ENCODE peak calls at places on chromosomes 12 and 14, in eight cellular contexts. D is iris pigment epithelial cell; L is T follicular helper cell; Y is activated T-cell treated with anti-CD3 and anti-CD28 coated beads, Interleukin-2, amount 50 U/mL, for 1 hour; Z is NCI-H1105; H is T-helper 1 cell; Q is type B pancreatic cell; U is NCI-H1092. R is an unnamed sample.
A peak's percentile ranks its signal among the peaks of the same experiment; 100 is the strongest.

GRCh38 chr14:83300454-83301064 is 1766.9 kb upstream of the SEL1L start:
- DNase-seq in L (no peak), Q (no peak), H (no peak), Y (no peak), D (peak; percentile 55), Z (peak; percentile 56), U (peak; percentile 23), R (peak; percentile 55)

GRCh38 chr12:28750946-28751714 is 397.9 kb upstream of the FAR2 start:
- DNase-seq in Z (no peak), L (no peak), D (peak; percentile 16), U (no peak), Y (no peak), Q (no peak), H (no peak), R (no peak)

GRCh38 chr12:65389436-65389835 is 111.0 kb downstream of the MSRB3 start:
- DNase-seq in U (no peak), H (no peak), L (no peak), D (no peak), Z (peak; percentile 12), Y (no peak), Q (no peak), R (no peak)

GRCh38 chr12:115570271-115570777 is 707.2 kb downstream of the MED13L start:
- DNase-seq in Q (no peak), L (no peak), H (no peak), Y (no peak), D (peak; percentile 54), U (no peak), Z (peak; percentile 58), R (no peak)

GRCh38 chr12:123614531-123614930 is 12.6 kb downstream of the DDX55 start:
- DNase-seq in Y (no peak), Z (no peak), D (peak; percentile 6), H (no peak), U (no peak), L (no peak), Q (no peak), R (peak; percentile 84)

GRCh38 chr12:76201316-76201715 is 116.8 kb upstream of the NAP1L1 start:
- DNase-seq in U (no peak), Y (no peak), D (no peak), Q (no peak), Z (no peak), L (no peak), H (no peak), R (no peak)

GRCh38 chr14:105271224-105271890 is 23.0 kb downstream of the BTBD6 start:
- DNase-seq in D (no peak), Y (no peak), Q (no peak), Z (no peak), U (no peak), H (no peak), L (no peak), R (no peak)

GRCh38 chr12:115872919-115873357 is 404.6 kb downstream of the MED13L start:
- DNase-seq in H (no peak), D (no peak), Y (no peak), L (no peak), Z (peak; percentile 14), Q (no peak), U (no peak), R (no peak)

GRCh38 chr14:53209370-53209769 is 56.2 kb upstream of the DDHD1 start:
- DNase-seq in Q (no peak), H (no peak), Z (no peak), L (no peak), U (no peak), D (peak; percentile 51), Y (no peak), R (no peak)

GRCh38 chr12:57010627-57011224 is 4.4 kb upstream of the ZBTB39 start:
- DNase-seq in Q (no peak), H (no peak), Z (no peak), D (no peak), Y (no peak), U (no peak), L (no peak), R (no peak)

GRCh38 chr14:91363776-91364523 is 53.7 kb downstream of the CCDC88C start:
- DNase-seq in Q (no peak), Y (no peak), U (no peak), L (no peak), H (no peak), D (no peak), Z (no peak), R (no peak)

GRCh38 chr12:111759991-111760390 is 6.7 kb upstream of the ALDH2 start:
- DNase-seq in Y (no peak), U (no peak), Z (no peak), H (no peak), Q (no peak), D (no peak), L (no peak), R (peak; percentile 90)

GRCh38 chr14:62006116-62006737 is 244.0 kb downstream of the SNAPC1 start:
- DNase-seq in H (no peak), D (no peak), Z (no peak), U (no peak), Q (no peak), L (no peak), Y (no peak), R (no peak)

GRCh38 chr12:55548756-55549155 is 646 bp upstream of the OR6C4 start:
- DNase-seq in D (no peak), H (no peak), L (no peak), Q (no peak), U (no peak), Z (no peak), Y (no peak), R (no peak)

GRCh38 chr12:79408665-79409064 is 282.1 kb downstream of the PAWR start:
- DNase-seq in H (no peak), Z (peak; percentile 18), U (no peak), Q (no peak), L (no peak), D (no peak), Y (no peak), R (no peak)

GRCh38 chr12:52396656-52397055 is 9.5 kb downstream of the KRT82 start:
- DNase-seq in H (no peak), U (no peak), Z (no peak), D (no peak), L (no peak), Q (no peak), Y (no peak), R (no peak)

GRCh38 chr12:52480073-52480472 is 6.5 kb upstream of the KRT6C start:
- DNase-seq in U (no peak), Q (no peak), H (no peak), L (no peak), D (no peak), Y (no peak), Z (no peak), R (no peak)

GRCh38 chr12:92786045-92786444 is 83.3 kb downstream of the PLEKHG7 start:
- DNase-seq in Y (no peak), U (no peak), L (no peak), D (peak; percentile 46), Z (no peak), Q (no peak), H (no peak), R (peak; percentile 74)

GRCh38 chr14:77025744-77026165 is 2.8 kb downstream of the IRF2BPL start:
- DNase-seq in H (no peak), L (no peak), Z (no peak), U (no peak), D (no peak), Q (no peak), Y (no peak), R (peak; percentile 29)

GRCh38 chr14:89422181-89422951 is 5.3 kb upstream of the FOXN3 start:
- DNase-seq in Y (no peak), L (no peak), D (no peak), H (no peak), U (no peak), Z (no peak), Q (no peak), R (no peak)

GRCh38 chr14:37397941-37398215 is 197.2 kb downstream of the FOXA1 start:
- DNase-seq in Q (no peak), U (no peak), L (no peak), Y (no peak), H (no peak), Z (no peak), D (no peak), R (no peak)

GRCh38 chr12:5511644-5512584 is 80.0 kb downstream of the NTF3 start:
- DNase-seq in Y (no peak), Z (no peak), U (no peak), Q (peak; percentile 68), H (no peak), L (no peak), D (peak; percentile 5), R (no peak)

GRCh38 chr12:49288412-49288853 is 6.5 kb upstream of the PRPH start:
- DNase-seq in L (peak; percentile 56), H (peak; percentile 47), D (peak; percentile 44), Z (no peak), Q (no peak), U (peak; percentile 12), Y (peak; percentile 73), R (peak; percentile 78)

GRCh38 chr12:107429006-107429698 is 256.4 kb upstream of the PWP1 start:
- DNase-seq in Z (peak; percentile 20), U (no peak), D (no peak), H (no peak), L (no peak), Q (no peak), Y (no peak), R (no peak)

GRCh38 chr14:91009501-91010152 is 50.8 kb downstream of the RPS6KA5 start:
- DNase-seq in L (no peak), H (no peak), D (no peak), Z (no peak), U (no peak), Q (no peak), Y (no peak), R (no peak)

GRCh38 chr12:59067068-59067467 is 146.8 kb upstream of the LRIG3 start:
- DNase-seq in L (no peak), D (peak; percentile 85), U (no peak), H (no peak), Z (no peak), Q (no peak), Y (no peak), R (peak; percentile 53)

GRCh38 chr12:76080017-76080728 is 4.3 kb downstream of the NAP1L1 start:
- DNase-seq in H (no peak), Z (no peak), L (no peak), Q (no peak), D (peak; percentile 42), Y (no peak), U (peak; percentile 11), R (no peak)

GRCh38 chr12:62899568-62900390 is 35.2 kb downstream of the PPM1H start:
- DNase-seq in H (no peak), U (no peak), Q (no peak), Y (no peak), Z (no peak), D (peak; percentile 1), L (no peak), R (no peak)

GRCh38 chr14:49408187-49408963 is 177.8 kb downstream of the RPS29 start:
- DNase-seq in L (no peak), H (no peak), Y (no peak), Q (no peak), Z (no peak), U (no peak), D (peak; percentile 8), R (no peak)

R was measured in myocyte.